ENCODE peak calls at places on chromosomes 16 and 17, in six cellular contexts. Q is Daoy, W is HFFc6, B is H9, P is coronary artery, X is GM18507. Y is an unnamed sample.

GRCh38 chr16:15576960-15577958 is 65.7 kb downstream of the MARF1 start:
- DNase-seq in Q (no peak), W (no peak), B (no peak), P (no peak), X (no peak), Y (no peak)

GRCh38 chr16:75107505-75107904 is 9.1 kb downstream of the LDHD start:
- DNase-seq in Q (no peak), W (no peak), B (peak), P (no peak), X (no peak), Y (no peak)

GRCh38 chr16:86067516-86067915 is 168.6 kb downstream of the IRF8 start:
- DNase-seq in Q (no peak), W (no peak), B (no peak), P (no peak), X (no peak), Y (no peak)

GRCh38 chr17:42937712-42938596 is 26.3 kb downstream of the AARSD1 start:
- DNase-seq in Q (peak), W (peak), B (peak), P (no peak), X (no peak), Y (peak)

GRCh38 chr16:76535-77272 is 1.3 kb upstream of the MPG start:
- DNase-seq in Q (peak), W (peak), B (no peak), P (peak), X (no peak), Y (no peak)

GRCh38 chr16:24639769-24640168 is 89.7 kb upstream of the TNRC6A start:
- DNase-seq in Q (no peak), W (no peak), B (no peak), P (no peak), X (no peak), Y (no peak)

GRCh38 chr16:50428116-50428515 is 59.3 kb upstream of the BRD7 start:
- DNase-seq in Q (peak), W (no peak), B (no peak), P (no peak), X (no peak), Y (no peak)

GRCh38 chr17:17713839-17714238 is 32.6 kb downstream of the RAI1 start:
- DNase-seq in Q (peak), W (peak), B (no peak), P (no peak), X (no peak), Y (no peak)

GRCh38 chr17:57044976-57045867 is 39.8 kb upstream of the AKAP1 start:
- DNase-seq in Q (no peak), W (no peak), B (no peak), P (no peak), X (no peak), Y (no peak)

GRCh38 chr16:22665803-22666202 is 148.2 kb upstream of the HS3ST2 start:
- DNase-seq in Q (no peak), W (no peak), B (peak), P (peak), X (no peak), Y (no peak)

GRCh38 chr16:84271866-84272265 is 22.8 kb upstream of the WFDC1 start:
- DNase-seq in Q (no peak), W (no peak), B (no peak), P (no peak), X (no peak), Y (no peak)

GRCh38 chr17:7111784-7112526 is 2.7 kb downstream of the ASGR2 start:
- DNase-seq in Q (no peak), W (no peak), B (no peak), P (no peak), X (no peak), Y (no peak)

GRCh38 chr16:27571433-27572306 is 21.7 kb downstream of the KATNIP start:
- DNase-seq in Q (no peak), W (no peak), B (no peak), P (no peak), X (no peak), Y (peak)

GRCh38 chr16:65336169-65336568 is 214.3 kb upstream of the CDH11 start:
- DNase-seq in Q (peak), W (peak), B (no peak), P (no peak), X (no peak), Y (no peak)

GRCh38 chr16:75502916-75503605 is 7.8 kb upstream of the CHST6 start:
- DNase-seq in Q (no peak), W (no peak), B (no peak), P (no peak), X (no peak), Y (no peak)

GRCh38 chr17:64004903-64005733 is 7.0 kb downstream of the PRR29 start:
- DNase-seq in Q (no peak), W (no peak), B (peak), P (peak), X (no peak), Y (no peak)

GRCh38 chr17:38728290-38728831 is 1.8 kb upstream of the CISD3 start:
- DNase-seq in Q (no peak), W (no peak), B (no peak), P (no peak), X (no peak), Y (no peak)

GRCh38 chr16:9441021-9441420 is 349.6 kb downstream of the HAPSTR1 start:
- DNase-seq in Q (peak), W (no peak), B (peak), P (no peak), X (no peak), Y (peak)

GRCh38 chr16:28181557-28181914 is 30.2 kb downstream of the XPO6 start:
- DNase-seq in Q (peak), W (peak), B (no peak), P (no peak), X (no peak), Y (no peak)

GRCh38 chr16:12318661-12319463 is 342.3 kb downstream of the SNX29 start:
- DNase-seq in Q (peak), W (no peak), B (no peak), P (no peak), X (no peak), Y (no peak)

GRCh38 chr16:72224260-72224768 is 52.4 kb upstream of the PMFBP1 start:
- DNase-seq in Q (no peak), W (no peak), B (no peak), P (no peak), X (no peak), Y (no peak)

GRCh38 chr16:2686912-2687507 is 4.7 kb downstream of the KCTD5 start:
- DNase-seq in Q (no peak), W (no peak), B (no peak), P (no peak), X (peak), Y (no peak)

GRCh38 chr17:40122944-40123810 is 1.4 kb downstream of the MSL1 start:
- DNase-seq in Q (peak), W (no peak), B (peak), P (peak), X (no peak), Y (peak)

GRCh38 chr16:80852261-80852872 is 48.0 kb upstream of the CDYL2 start:
- DNase-seq in Q (peak), W (peak), B (peak), P (no peak), X (no peak), Y (peak)

GRCh38 chr17:4631836-4632582 is 9.5 kb downstream of the ALOX15 start:
- DNase-seq in Q (peak), W (peak), B (peak), P (no peak), X (no peak), Y (peak)

GRCh38 chr17:80510132-80510531 is 33.7 kb upstream of the NPTX1 start:
- DNase-seq in Q (no peak), W (no peak), B (no peak), P (no peak), X (no peak), Y (no peak)

GRCh38 chr17:35460354-35460851 is 11.8 kb upstream of the SLFN13 start:
- DNase-seq in Q (peak), W (no peak), B (peak), P (no peak), X (peak), Y (peak)

GRCh38 chr17:76235883-76236282 is 4.4 kb downstream of the RNF157 start:
- DNase-seq in Q (no peak), W (no peak), B (no peak), P (no peak), X (no peak), Y (no peak)

GRCh38 chr17:63433746-63434591 is 12.1 kb downstream of the CYB561 start:
- DNase-seq in Q (peak), W (peak), B (no peak), P (peak), X (no peak), Y (no peak)

GRCh38 chr17:63714550-63715277 is 14.8 kb upstream of the LIMD2 start:
- DNase-seq in Q (no peak), W (peak), B (no peak), P (no peak), X (no peak), Y (no peak)

GRCh38 chr17:8126306-8127066 is 2.6 kb upstream of the HES7 start:
- DNase-seq in Q (peak), W (no peak), B (peak), P (no peak), X (no peak), Y (peak)

GRCh38 chr17:82215095-82215971 is 2.7 kb upstream of the CCDC57 start:
- DNase-seq in Q (no peak), W (no peak), B (no peak), P (peak), X (no peak), Y (no peak)

GRCh38 chr16:67656344-67657016 is 3.6 kb downstream of the ACD start:
- DNase-seq in Q (no peak), W (no peak), B (no peak), P (no peak), X (no peak), Y (no peak)

GRCh38 chr17:48593840-48594411 is 347 bp upstream of the HOXB5 start:
- DNase-seq in Q (peak), W (peak), B (peak), P (no peak), X (peak), Y (peak)

GRCh38 chr16:52492789-52493357 is 54.1 kb downstream of the TOX3 start:
- DNase-seq in Q (no peak), W (no peak), B (no peak), P (no peak), X (no peak), Y (no peak)

GRCh38 chr17:9116311-9116820 is 95.1 kb downstream of the NTN1 start:
- DNase-seq in Q (no peak), W (no peak), B (no peak), P (no peak), X (no peak), Y (no peak)

Y was measured in neural progenitor cell.